ENCODE peak calls at places on chromosomes 6 and 20, in nine cellular contexts. N, Z, F, Q, U, A, J, P and R are unnamed samples. For H3K4me1, the result is how much of the 10 kb centered on the place peaks cover.

GRCh38 chr6:158131926-158132325 is 36.1 kb downstream of the SERAC1 start:
- DNase-seq in A (no peak), Q (no peak), N (peak), J (peak), P (no peak), Z (no peak), F (peak), U (no peak), R (no peak)

GRCh38 chr20:38202153-38202981 is 37.3 kb upstream of the TGM2 start:
- DNase-seq in Z (no peak), N (no peak), U (no peak), Q (no peak), F (no peak), J (no peak), A (no peak), P (peak), R (no peak)

GRCh38 chr6:53795254-53795701 is 473 bp downstream of the LRRC1 start:
- DNase-seq in A (no peak), U (peak), Z (peak), F (no peak), N (no peak), P (no peak), Q (no peak), J (no peak), R (no peak)

GRCh38 chr20:17912916-17913315 is 55.7 kb downstream of the SNX5 start:
- DNase-seq in Q (no peak), N (no peak), Z (no peak), A (no peak), P (no peak), J (no peak), U (no peak), F (peak), R (no peak)

GRCh38 chr6:148104131-148104530 is 238.5 kb upstream of the SASH1 start:
- DNase-seq in U (no peak), A (no peak), Q (no peak), F (no peak), P (no peak), J (no peak), N (no peak), Z (no peak), R (no peak)

GRCh38 chr6:123489589-123489988 is 147.2 kb downstream of the TRDN start:
- DNase-seq in F (no peak), J (no peak), N (no peak), Z (no peak), P (no peak), U (no peak), Q (no peak), A (no peak), R (no peak)

GRCh38 chr20:13166006-13166405 is 55.1 kb upstream of the ISM1 start:
- DNase-seq in Z (peak), A (no peak), F (no peak), N (no peak), U (no peak), J (no peak), Q (no peak), P (no peak), R (no peak)

GRCh38 chr6:15657290-15657689 is 5.5 kb downstream of the DTNBP1 start:
- DNase-seq in Q (no peak), F (no peak), P (no peak), N (no peak), J (no peak), A (no peak), U (no peak), Z (no peak), R (no peak)

GRCh38 chr6:143429970-143430369 is 20.5 kb downstream of the ADAT2 start:
- DNase-seq in J (no peak), Z (no peak), N (peak), F (no peak), A (no peak), Q (no peak), U (no peak), P (no peak), R (no peak)

GRCh38 chr20:39941235-39941634 is 747.8 kb downstream of the MAFB start:
- DNase-seq in Z (no peak), A (no peak), F (no peak), U (no peak), Q (no peak), N (no peak), P (no peak), J (no peak), R (no peak)

GRCh38 chr6:164098857-164099534 is 684.5 kb downstream of the QKI start:
- DNase-seq in Q (no peak), F (no peak), N (no peak), U (no peak), A (peak), P (no peak), J (no peak), Z (no peak), R (peak)

DNA sequence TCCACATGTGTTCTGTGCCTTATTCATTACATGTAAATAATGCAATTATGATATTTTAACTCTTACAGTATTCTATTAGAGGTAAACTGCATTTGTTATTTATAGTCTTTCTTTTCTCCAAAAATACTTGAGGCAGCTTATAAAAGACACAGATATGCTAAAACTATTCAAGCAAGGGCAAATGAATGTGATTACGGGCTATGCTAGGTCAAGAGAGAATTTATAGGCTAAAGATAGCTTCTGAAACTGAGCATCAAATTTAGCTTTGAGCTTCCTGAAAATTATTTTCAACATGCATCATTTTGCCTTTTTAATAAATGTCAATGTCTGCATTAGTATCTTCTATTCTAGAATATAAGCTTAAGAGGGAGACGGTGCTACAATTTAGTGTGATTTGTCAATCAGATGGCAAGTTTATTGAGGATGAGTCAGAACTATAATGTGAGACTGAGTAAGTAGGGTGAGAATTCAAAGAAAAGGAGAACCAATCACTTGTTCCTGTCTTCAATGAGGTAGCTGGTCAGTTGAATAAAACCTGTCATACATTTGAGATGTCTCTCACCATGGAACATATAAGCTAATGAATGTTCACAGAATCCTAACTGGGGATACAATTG is 669.4 kb upstream of the CITED2 start:
- DNase-seq in P (no peak), A (no peak), J (no peak), F (peak), Q (no peak), U (no peak), N (no peak), Z (no peak), R (no peak)
- H3K4me1 ChIP-seq in P (under half), A (under half), J (under half), F (under half), Q (under half), U (under half), N (under half), Z (under half), R (under half)

DNA sequence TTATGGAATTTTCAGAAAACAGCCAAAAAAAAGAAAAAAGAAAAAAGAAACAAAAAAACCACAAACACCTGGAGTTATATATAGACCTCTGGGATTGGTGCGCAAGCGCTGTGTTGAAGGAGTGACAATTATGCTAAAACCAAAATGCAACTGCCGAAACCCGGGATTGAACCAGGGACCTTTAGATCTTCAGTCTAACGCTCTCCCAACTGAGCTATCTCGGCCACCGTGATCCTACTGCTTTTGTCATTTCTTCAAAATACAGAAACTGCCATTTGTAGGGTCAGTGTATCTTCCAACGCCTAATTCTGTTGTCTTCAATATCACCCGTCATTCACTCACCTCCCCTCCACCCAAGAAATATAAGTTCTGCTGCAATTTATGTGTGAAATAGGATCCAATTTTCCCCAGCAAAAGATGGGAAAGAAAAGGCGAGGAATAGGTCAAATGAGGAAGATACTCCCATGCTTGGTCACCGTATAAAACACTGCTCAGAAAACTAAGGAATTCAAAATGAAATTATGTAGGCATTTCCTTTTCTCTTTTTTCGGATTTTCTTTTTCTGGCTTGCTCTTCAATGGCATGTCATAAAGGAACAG is 116.0 kb downstream of the TRIM27 start:
- DNase-seq in N (peak), Q (no peak), U (no peak), A (no peak), J (peak), P (no peak), Z (no peak), F (peak), R (no peak)
- H3K4me3 ChIP-seq in N (peak), Q (no peak), U (no peak), A (no peak), J (peak), P (no peak), Z (no peak), F (peak), R (no peak)

GRCh38 chr20:18971574-18971973 is 158.0 kb downstream of the SCP2D1 start:
- DNase-seq in Z (peak), J (no peak), Q (no peak), N (no peak), A (no peak), P (no peak), U (no peak), F (no peak), R (no peak)
- H3K4me1 ChIP-seq in Z (under half), J (under half), Q (under half), N (under half), A (under half), P (under half), U (under half), F (under half), R (under half)

DNA sequence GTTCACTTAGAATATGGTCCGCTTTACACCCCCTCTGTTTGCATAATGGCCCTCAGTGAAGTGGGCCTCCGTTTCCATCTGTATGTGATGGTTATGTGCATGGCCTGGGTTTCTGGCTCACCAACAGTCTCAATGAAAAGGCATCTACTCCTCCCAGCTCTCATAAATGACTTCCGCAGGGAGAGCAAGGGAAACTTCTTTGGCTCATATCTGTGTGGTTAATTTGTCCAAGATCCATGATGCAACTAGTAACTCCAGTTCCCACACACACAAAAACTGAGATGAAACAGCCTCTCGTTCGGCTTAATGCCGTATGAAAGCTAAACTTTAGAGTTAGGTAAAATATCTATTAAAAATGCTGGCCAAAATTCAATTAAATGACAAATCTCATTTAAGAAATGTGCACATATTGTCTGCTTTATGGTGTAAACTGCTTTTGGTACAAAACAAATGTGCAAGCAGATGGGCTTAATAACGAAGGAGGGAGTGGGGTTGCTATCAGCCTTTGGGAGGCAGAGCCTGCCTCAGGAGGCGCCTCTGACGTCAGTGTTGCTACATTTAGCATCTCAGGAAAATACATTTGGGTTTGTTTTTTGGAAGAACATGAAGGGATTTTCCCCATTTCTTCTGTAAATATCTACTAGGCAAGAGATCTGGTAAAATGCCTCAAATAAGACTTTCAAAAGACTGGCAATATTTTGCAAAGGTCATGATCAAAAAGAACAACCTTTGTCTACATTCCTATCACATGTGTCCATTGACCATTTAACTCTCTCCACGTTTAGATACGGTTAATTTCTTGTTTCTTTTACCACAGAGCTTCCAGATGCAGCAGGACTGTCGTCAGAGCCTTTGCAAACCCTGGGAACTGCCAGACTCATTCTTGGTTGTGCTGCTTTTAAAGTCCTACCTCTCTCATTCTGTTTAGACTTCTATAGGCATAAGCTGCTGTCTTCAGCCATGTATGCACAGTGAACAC is 96.8 kb downstream of the ARMC2 start:
- DNase-seq in F (peak), A (peak), Z (no peak), P (no peak), N (no peak), J (no peak), U (no peak), Q (peak), R (peak)
- H3K4me3 ChIP-seq in F (no peak), A (peak), Z (no peak), P (no peak), N (no peak), J (no peak), U (no peak), Q (peak), R (peak)

DNA sequence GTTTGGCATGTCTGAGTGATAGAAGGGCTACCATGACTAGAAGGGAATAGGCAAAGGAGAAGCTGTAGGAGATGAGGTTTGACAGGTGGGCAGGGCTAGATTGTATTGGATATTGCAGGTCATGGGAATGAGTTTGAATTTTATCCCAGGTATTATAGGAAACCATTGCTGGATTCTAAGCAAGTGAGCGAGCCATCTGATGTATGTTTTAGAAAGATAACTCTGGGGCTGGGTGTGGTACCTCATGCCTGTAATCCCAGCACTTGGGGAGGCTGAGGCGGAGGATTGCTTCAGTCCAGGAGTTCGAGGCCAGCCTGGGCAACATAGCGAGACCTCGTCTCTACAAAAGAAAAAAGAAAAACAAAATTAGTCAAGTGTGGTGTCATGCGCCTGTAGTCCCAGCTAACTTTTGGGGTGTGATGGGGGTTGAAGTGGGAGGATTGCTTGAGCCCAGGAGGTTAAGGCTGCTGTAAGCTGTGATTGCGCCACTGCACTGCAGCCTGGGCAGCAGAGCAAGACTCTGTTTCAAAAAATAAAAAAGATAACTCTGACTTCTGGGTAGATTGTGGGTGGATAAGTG is 16.9 kb downstream of the STK4 start:
- DNase-seq in P (no peak), F (no peak), Z (no peak), A (no peak), Q (no peak), N (no peak), U (no peak), J (no peak), R (no peak)
- H3K4me1 ChIP-seq in P (under half), F (under half), Z (under half), A (under half), Q (under half), N (under half), U (under half), J (under half), R (under half)

GRCh38 chr6:31836036-31836675 is 8.6 kb downstream of the HSPA1B start:
- DNase-seq in U (no peak), J (no peak), F (peak), Z (peak), A (no peak), N (no peak), Q (peak), P (no peak), R (no peak)
- H3K4me3 ChIP-seq in U (peak), J (peak), F (peak), Z (peak), A (peak), N (peak), Q (peak), P (peak), R (peak)

DNA sequence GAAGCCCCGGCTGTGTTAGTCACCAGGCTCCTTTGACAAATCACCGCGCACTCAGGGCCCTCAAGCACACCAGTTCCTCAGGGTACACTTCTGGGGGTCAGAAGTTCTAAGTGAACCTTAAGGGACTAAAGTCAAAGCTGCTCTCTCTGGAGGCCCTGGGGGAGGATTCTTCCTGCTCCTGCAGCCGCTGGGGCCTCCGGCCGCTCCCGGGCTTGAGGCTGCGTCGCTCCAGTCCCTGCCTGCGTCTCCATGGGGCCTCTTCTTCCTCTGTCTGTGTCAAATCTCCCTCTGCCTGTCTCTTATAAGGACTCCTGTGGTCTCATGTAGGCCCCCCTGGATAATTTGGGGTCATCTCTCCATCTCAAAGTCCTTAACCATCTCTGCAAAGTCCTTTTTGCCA is 18.1 kb upstream of the GATA5 start:
- DNase-seq in P (no peak), N (no peak), F (no peak), J (no peak), Q (no peak), Z (no peak), A (no peak), U (no peak), R (no peak)
- H3K4me1 ChIP-seq in P (under half), N (under half), F (under half), J (under half), Q (under half), Z (under half), A (under half), U (under half), R (under half)

DNA sequence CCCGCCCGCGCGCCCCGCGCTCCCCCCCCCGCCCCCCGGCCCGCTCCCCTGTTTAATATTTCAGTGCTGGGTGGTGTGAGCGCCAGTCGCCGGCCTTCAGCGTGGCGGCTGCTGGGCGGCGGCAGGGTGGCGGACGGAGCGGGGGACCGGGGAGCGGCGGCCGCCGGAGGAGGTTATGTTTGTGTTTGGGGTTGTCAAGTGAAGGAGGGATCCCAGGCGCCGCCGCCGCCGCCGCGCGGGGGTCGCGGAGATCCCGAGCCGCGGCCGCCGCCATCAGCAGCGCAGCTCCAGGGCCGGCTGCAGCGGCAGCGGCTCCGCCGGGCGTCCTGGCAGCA is at the start of gene HIVEP1:
- DNase-seq in N (no peak), F (no peak), Z (peak), Q (peak), U (no peak), P (no peak), A (peak), J (peak), R (no peak)
- H3K4me3 ChIP-seq in N (peak), F (peak), Z (peak), Q (peak), U (peak), P (peak), A (peak), J (peak), R (peak)

DNA sequence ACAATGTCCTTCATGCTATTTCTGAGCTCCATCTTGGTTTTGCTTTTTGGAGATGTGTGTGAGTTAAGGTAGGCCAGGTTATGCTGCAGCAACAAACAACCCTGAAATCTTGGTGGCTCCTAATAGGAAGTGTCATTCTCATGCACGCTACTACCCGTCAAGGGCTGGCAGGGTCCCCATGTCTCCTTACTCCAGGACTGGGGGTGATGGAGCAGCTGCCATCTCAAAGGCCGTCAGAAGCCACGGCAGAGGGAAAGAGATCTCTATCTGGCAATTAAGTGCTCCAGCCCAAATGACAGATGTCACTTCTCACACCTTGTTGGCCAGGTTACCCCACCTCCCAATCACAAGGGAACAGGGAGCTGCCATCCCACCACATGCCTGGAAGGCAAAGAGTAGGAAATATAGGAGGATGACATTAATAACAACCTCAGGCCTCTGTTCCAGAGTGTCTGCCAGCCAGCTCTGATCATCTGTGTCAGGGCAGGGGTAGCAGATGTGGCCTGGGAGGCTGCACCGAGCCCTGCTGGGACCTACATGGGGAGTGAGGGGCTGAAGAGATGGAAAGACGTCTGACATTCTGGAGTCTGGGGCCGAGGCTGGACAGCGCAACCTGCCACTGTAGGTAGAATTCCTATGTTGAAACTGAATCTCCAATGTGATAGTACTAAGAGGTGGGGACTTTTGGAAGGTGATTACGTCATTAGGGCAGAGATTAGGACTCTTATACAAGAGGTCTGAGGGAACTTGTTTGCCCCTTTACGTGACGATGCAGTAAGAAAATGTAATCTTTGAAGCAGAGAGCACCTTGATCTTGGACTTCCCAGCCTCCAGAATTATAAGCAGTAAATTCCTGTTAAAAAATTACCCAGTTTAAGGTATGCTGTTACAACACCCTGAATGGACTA is 4.8 kb upstream of the SDCBP2 start:
- DNase-seq in Q (no peak), U (no peak), Z (no peak), N (no peak), F (no peak), J (no peak), A (no peak), P (no peak), R (no peak)
- H3K4me1 ChIP-seq in Q (under half), U (under half), Z (under half), N (under half), F (under half), J (under half), A (under half), P (half or more), R (under half)